ENCODE peak calls at places on chromosome 6, in four cellular contexts. G, M, T and O are unnamed samples.

GRCh38 chr6:132132911-132133639 is 181.9 kb upstream of the CCN2 start:
- DNase-seq in G (no peak), M (no peak), T (no peak), O (no peak)

GRCh38 chr6:148157841-148158240 is 184.8 kb upstream of the SASH1 start:
- DNase-seq in G (no peak), M (no peak), T (no peak), O (no peak)

GRCh38 chr6:11324453-11325023 is 92.1 kb upstream of the NEDD9 start:
- DNase-seq in G (peak; percentile 61), M (no peak), T (no peak), O (no peak)

GRCh38 chr6:14972379-14973067 is 273.3 kb upstream of the JARID2 start:
- DNase-seq in G (no peak), M (no peak), T (no peak), O (no peak)

GRCh38 chr6:148396926-148397325 is 54.3 kb downstream of the SASH1 start:
- DNase-seq in G (no peak), M (no peak), T (no peak), O (no peak)

GRCh38 chr6:28586273-28586672 is 60.6 kb downstream of the GPX5 start:
- DNase-seq in G (no peak), M (peak; percentile 9), T (no peak), O (no peak)

GRCh38 chr6:94041930-94042724 is 622.8 kb upstream of the EPHA7 start:
- DNase-seq in G (no peak), M (no peak), T (no peak), O (no peak)

GRCh38 chr6:75666590-75666989 is 64.9 kb downstream of the SENP6 start:
- DNase-seq in G (no peak), M (no peak), T (no peak), O (no peak)

GRCh38 chr6:52739627-52740026 is 23.6 kb downstream of the GSTA2 start:
- DNase-seq in G (no peak), M (no peak), T (peak; percentile 22), O (no peak)

GRCh38 chr6:155100087-155100486 is 105.0 kb downstream of the TIAM2 start:
- DNase-seq in G (no peak), M (no peak), T (no peak), O (no peak)

GRCh38 chr6:43878823-43879495 is 108.9 kb downstream of the VEGFA start:
- DNase-seq in G (no peak), M (no peak), T (no peak), O (no peak)

GRCh38 chr6:122431780-122432179 is 32.3 kb downstream of the HSF2 start:
- DNase-seq in G (no peak), M (no peak), T (peak; percentile 10), O (no peak)

GRCh38 chr6:151679081-151679480 is 128.4 kb upstream of the ESR1 start:
- DNase-seq in G (no peak), M (no peak), T (no peak), O (no peak)

GRCh38 chr6:14682821-14683220 is 563.0 kb upstream of the JARID2 start:
- DNase-seq in G (no peak), M (no peak), T (no peak), O (no peak)

GRCh38 chr6:20137837-20138236 is 74.4 kb downstream of the MBOAT1 start:
- DNase-seq in G (no peak), M (no peak), T (no peak), O (no peak)

GRCh38 chr6:67952121-67952520 is 683.0 kb upstream of the ADGRB3 start:
- DNase-seq in G (no peak), M (no peak), T (no peak), O (no peak)

GRCh38 chr6:104789770-104790190 is 69.9 kb downstream of the HACE1 start:
- DNase-seq in G (no peak), M (peak; percentile 18), T (peak; percentile 13), O (no peak)

GRCh38 chr6:53326372-53327016 is 22.3 kb downstream of the ELOVL5 start:
- DNase-seq in G (no peak), M (no peak), T (no peak), O (no peak)

GRCh38 chr6:89613790-89614189 is 24.8 kb downstream of the LYRM2 start:
- DNase-seq in G (no peak), M (no peak), T (no peak), O (no peak)

GRCh38 chr6:165585060-165585459 is 78.0 kb downstream of the PDE10A start:
- DNase-seq in G (no peak), M (no peak), T (no peak), O (no peak)

GRCh38 chr6:8061736-8062135 is 2.5 kb downstream of the BLOC1S5 start:
- DNase-seq in G (no peak), M (no peak), T (no peak), O (no peak)

GRCh38 chr6:52454556-52454955 is 34.4 kb downstream of the EFHC1 start:
- DNase-seq in G (no peak), M (peak; percentile 6), T (no peak), O (no peak)

DNA sequence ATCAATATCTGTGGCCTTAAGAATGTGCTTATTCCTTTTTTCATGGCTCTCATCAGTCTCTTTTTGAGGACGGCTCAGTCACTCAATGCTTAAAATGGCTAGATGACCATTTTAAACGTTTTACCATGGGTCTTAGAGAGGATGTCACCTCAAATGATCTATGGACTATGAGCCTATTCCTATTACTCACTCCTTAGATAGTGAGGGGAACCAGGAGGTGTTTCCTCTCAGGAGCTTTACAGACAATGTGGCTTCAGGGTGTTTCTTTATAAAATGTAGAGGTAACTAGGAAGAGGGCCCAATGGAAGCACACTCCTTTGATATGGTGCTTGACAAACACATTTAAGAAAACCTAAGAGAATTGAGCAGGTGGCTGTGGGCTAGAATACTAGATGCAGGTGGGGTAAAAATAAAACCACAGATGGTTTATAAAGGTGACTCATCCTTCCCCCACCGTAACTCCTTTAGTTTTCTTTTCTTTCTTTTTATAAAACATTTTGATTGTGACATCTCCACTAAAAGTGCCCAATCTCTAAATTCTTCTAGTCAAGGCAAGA is 1.5 kb upstream of the TMEM200A start:
- DNase-seq in G (no peak), M (no peak), T (no peak), O (no peak)
- TF ChIP-seq ATF2 in G (no peak), M (no peak), T (no peak), O (no peak)

GRCh38 chr6:115004982-115005381 is 662.2 kb upstream of the HS3ST5 start:
- DNase-seq in G (no peak), M (no peak), T (no peak), O (no peak)
- TF ChIP-seq RFX5 in G (no peak), M (no peak), T (no peak), O (no peak)

DNA sequence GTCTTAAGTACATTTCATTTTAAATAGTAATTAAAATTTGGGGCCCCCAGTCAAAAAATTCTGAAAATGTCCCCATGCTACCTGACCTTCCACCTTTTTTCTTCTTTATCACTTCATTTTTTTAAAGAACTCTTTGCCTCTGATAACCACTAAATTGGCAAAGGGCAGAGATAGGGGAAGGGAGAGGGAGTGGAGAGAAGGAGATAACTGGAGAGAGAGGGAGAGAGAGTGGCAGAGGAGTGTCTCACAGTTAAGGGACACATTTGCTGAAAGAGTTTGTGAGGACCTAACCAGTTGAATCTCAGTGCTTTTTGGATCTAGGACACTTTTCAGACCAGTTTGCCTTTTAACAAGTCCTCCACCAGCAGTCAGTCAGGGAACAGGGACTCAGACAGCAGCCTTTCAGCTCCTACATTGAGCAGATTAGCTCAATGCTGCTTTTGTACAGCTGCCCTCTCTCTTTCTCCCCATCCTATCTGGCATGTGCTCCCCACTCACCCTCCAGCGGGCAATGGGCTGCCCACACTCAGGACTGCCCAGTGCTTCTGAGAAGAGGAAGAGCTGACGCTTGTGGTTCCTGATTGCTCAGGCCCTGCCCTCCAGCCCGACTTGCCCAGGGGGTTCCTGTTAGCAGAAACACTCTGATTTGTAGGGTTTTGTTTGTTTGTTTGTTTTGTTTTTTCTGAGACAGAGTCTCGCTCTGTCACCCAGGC is 14.4 kb downstream of the ARMC2 start:
- DNase-seq in G (no peak), M (no peak), T (no peak), O (no peak)
- TF ChIP-seq ATF2 in G (no peak), M (no peak), T (no peak), O (no peak)

GRCh38 chr6:162124710-162125435 is 602.7 kb downstream of the PRKN start:
- DNase-seq in G (no peak), M (no peak), T (no peak), O (no peak)
- TF ChIP-seq RFX5 in G (no peak), M (no peak), T (no peak), O (no peak)

GRCh38 chr6:16684896-16685554 is 76.2 kb downstream of the ATXN1 start:
- DNase-seq in G (peak; percentile 56), M (no peak), T (no peak), O (no peak)

GRCh38 chr6:16687045-16687444 is 74.2 kb downstream of the ATXN1 start:
- DNase-seq in G (no peak), M (no peak), T (no peak), O (no peak)

GRCh38 chr6:16683524-16684194 is 77.6 kb downstream of the ATXN1 start:
- DNase-seq in G (no peak), M (peak; percentile 79), T (no peak), O (no peak)

GRCh38 chr6:16681260-16681873 is 79.9 kb downstream of the ATXN1 start:
- DNase-seq in G (no peak), M (peak; percentile 94), T (no peak), O (no peak)

GRCh38 chr6:16684195-16684689 is 77.0 kb downstream of the ATXN1 start:
- DNase-seq in G (no peak), M (peak; percentile 78), T (no peak), O (no peak)
- TF ChIP-seq ATF2 in G (no peak), M (no peak), T (no peak), O (no peak)

GRCh38 chr6:169223006-169223405 is 30.6 kb downstream of the THBS2 start:
- DNase-seq in G (no peak), M (no peak), T (no peak), O (no peak)
- TF ChIP-seq RFX5 in G (no peak), M (no peak), T (no peak), O (no peak)

GRCh38 chr6:157240960-157241311 is 82.4 kb downstream of the TMEM242 start:
- DNase-seq in G (no peak), M (no peak), T (no peak), O (no peak)
- TF ChIP-seq ATF2 in G (no peak), M (no peak), T (no peak), O (no peak)

GRCh38 chr6:129954749-129955431 is 63.5 kb upstream of the L3MBTL3 start:
- DNase-seq in G (no peak), M (no peak), T (no peak), O (no peak)
- TF ChIP-seq RFX5 in G (no peak), M (no peak), T (no peak), O (no peak)